ENCODE peak calls at places on chromosomes 5 and 9, in ten cellular contexts. I is transverse colon, T is GM23338, P is HCT116, A is SK-N-SH, V is breast epithelium, B is HL-60, G is stomach, Q is upper lobe of left lung, D is sigmoid colon. W is an unnamed sample.

GRCh38 chr5:25688156-25688555 is 1043.4 kb upstream of the CDH10 start:
- DNase-seq in I (no peak), T (no peak), P (no peak), A (no peak), V (no peak), B (no peak), G (no peak), Q (no peak), D (no peak), W (no peak)

GRCh38 chr5:87746891-87747366 is 334.2 kb upstream of the CCNH start:
- DNase-seq in I (no peak), T (no peak), P (peak), A (no peak), V (no peak), B (no peak), G (no peak), Q (no peak), D (no peak), W (no peak)

GRCh38 chr5:118968925-118969375 is 19.4 kb downstream of the DTWD2 start:
- DNase-seq in I (no peak), T (no peak), P (no peak), A (no peak), V (no peak), B (no peak), G (no peak), Q (no peak), D (no peak), W (no peak)

GRCh38 chr9:88801214-88801796 is 190.0 kb upstream of the S1PR3 start:
- DNase-seq in I (no peak), T (no peak), P (no peak), A (no peak), V (no peak), B (no peak), G (no peak), Q (no peak), D (no peak), W (no peak)

GRCh38 chr5:95591490-95591901 is 28.4 kb upstream of the GPR150 start:
- DNase-seq in I (no peak), T (no peak), P (peak), A (no peak), V (no peak), B (no peak), G (no peak), Q (no peak), D (no peak), W (peak)

GRCh38 chr9:89447416-89447815 is 50.5 kb downstream of the SEMA4D start:
- DNase-seq in I (no peak), T (no peak), P (no peak), A (no peak), V (no peak), B (no peak), G (no peak), Q (no peak), D (no peak), W (no peak)

GRCh38 chr5:179422213-179422839 is 77.1 kb upstream of the ADAMTS2 start:
- DNase-seq in I (no peak), T (no peak), P (no peak), A (peak), V (no peak), B (no peak), G (no peak), Q (no peak), D (peak), W (no peak)

GRCh38 chr5:139964266-139964993 is 78.7 kb downstream of the NRG2 start:
- DNase-seq in I (no peak), T (no peak), P (no peak), A (no peak), V (no peak), B (no peak), G (no peak), Q (no peak), D (no peak), W (no peak)

GRCh38 chr9:134591082-134591571 is 50.5 kb upstream of the COL5A1 start:
- DNase-seq in I (no peak), T (no peak), P (no peak), A (no peak), V (no peak), B (no peak), G (no peak), Q (no peak), D (no peak), W (no peak)

GRCh38 chr5:74231697-74232096 is 408.8 kb downstream of the ENC1 start:
- DNase-seq in I (no peak), T (no peak), P (no peak), A (no peak), V (no peak), B (no peak), G (no peak), Q (no peak), D (no peak), W (no peak)

GRCh38 chr5:88304356-88304755 is 35.7 kb upstream of the TMEM161B start:
- DNase-seq in I (no peak), T (peak), P (no peak), A (no peak), V (no peak), B (no peak), G (no peak), Q (no peak), D (no peak), W (no peak)

GRCh38 chr5:15009420-15009819 is 137.8 kb upstream of the ANKH start:
- DNase-seq in I (no peak), T (no peak), P (peak), A (peak), V (no peak), B (no peak), G (no peak), Q (no peak), D (no peak), W (peak)

GRCh38 chr5:15010936-15011335 is 139.4 kb upstream of the ANKH start:
- DNase-seq in I (no peak), T (no peak), P (no peak), A (no peak), V (no peak), B (no peak), G (no peak), Q (no peak), D (no peak), W (no peak)

GRCh38 chr5:15008911-15009310 is 137.3 kb upstream of the ANKH start:
- DNase-seq in I (no peak), T (no peak), P (no peak), A (no peak), V (no peak), B (no peak), G (no peak), Q (no peak), D (no peak), W (no peak)

GRCh38 chr5:15007549-15008142 is 136.1 kb upstream of the ANKH start:
- DNase-seq in I (no peak), T (no peak), P (no peak), A (no peak), V (no peak), B (no peak), G (no peak), Q (no peak), D (no peak), W (no peak)

GRCh38 chr5:15008476-15008875 is 136.9 kb upstream of the ANKH start:
- DNase-seq in I (peak), T (peak), P (peak), A (no peak), V (peak), B (no peak), G (peak), Q (peak), D (peak), W (peak)
- TF ChIP-seq POLR2AphosphoS5 in I (peak), T (no peak), P (peak), A (peak), V (peak), B (no peak), G (peak), Q (peak), D (peak), W (peak)

GRCh38 chr5:104456122-104456521 is 893.5 kb upstream of the NUDT12 start:
- DNase-seq in I (no peak), T (no peak), P (no peak), A (no peak), V (no peak), B (no peak), G (no peak), Q (no peak), D (no peak), W (no peak)

GRCh38 chr5:104452554-104452953 is 890.0 kb upstream of the NUDT12 start:
- DNase-seq in I (no peak), T (no peak), P (no peak), A (no peak), V (no peak), B (no peak), G (no peak), Q (no peak), D (no peak), W (no peak)
- H3K27ac ChIP-seq in I (no peak), T (peak), P (no peak), A (no peak), V (no peak), B (no peak), G (no peak), Q (no peak), D (no peak), W (no peak)

DNA sequence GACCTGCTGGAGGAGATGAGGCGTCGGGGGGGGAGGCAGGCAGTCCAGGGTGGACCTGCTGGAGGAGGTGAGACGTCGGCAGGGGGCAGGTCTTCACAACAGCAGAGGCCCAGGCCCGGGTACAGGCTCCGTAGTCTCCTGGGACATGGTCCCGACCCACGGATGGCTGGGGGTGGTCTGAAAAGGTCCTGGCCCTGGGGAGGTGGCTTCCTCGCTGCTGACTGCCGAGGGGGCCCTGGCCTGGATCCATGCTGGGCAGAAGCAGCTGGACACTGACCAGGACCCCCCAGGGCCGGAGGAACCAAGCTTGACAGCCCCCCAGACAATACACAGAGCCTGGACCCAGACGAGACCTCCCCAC is 8.5 kb downstream of the EGFL7 start:
- DNase-seq in I (no peak), T (no peak), P (no peak), A (no peak), V (no peak), B (no peak), G (no peak), Q (no peak), D (no peak), W (no peak)
- TF ChIP-seq POLR2AphosphoS5 in I (no peak), T (no peak), P (peak), A (no peak), V (no peak), B (no peak), G (no peak), Q (no peak), D (no peak), W (no peak)

GRCh38 chr9:120829650-120830049 is 13.1 kb downstream of the PSMD5 start:
- DNase-seq in I (no peak), T (no peak), P (no peak), A (no peak), V (no peak), B (no peak), G (no peak), Q (no peak), D (no peak), W (no peak)
- H3K27ac ChIP-seq in I (no peak), T (no peak), P (no peak), A (no peak), V (no peak), B (no peak), G (no peak), Q (no peak), D (no peak), W (no peak)

DNA sequence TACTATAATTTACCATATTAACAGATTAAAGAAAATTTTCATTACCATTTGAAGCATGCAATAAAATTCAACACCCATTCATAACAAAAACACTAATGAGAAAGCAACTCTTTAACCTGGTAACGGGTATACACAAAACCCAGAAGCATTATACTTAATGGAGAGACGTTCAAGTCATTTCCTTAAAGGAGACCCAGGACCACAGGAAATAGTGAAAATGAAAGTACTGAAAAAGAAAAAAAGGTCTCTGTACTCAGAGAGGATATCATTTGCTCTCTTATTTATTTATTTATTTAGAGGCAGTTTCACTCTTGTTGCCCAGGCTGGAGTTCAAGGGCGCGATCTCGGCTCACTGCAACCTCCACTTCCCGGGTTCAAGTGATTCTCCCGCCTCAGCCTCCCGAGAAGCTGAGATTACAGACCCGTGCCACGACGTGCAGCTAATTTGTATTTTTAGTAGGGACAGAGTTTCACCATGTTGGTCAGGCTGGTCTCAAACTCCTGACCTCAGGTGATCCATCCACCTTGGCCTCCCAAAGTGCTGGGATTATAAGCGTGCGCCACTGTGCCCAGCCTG is 61.6 kb downstream of the SETX start:
- DNase-seq in I (no peak), T (no peak), P (no peak), A (no peak), V (no peak), B (no peak), G (no peak), Q (no peak), D (no peak), W (no peak)
- TF ChIP-seq POLR2AphosphoS5 in I (no peak), T (no peak), P (no peak), A (no peak), V (no peak), B (no peak), G (no peak), Q (no peak), D (no peak), W (no peak)

DNA sequence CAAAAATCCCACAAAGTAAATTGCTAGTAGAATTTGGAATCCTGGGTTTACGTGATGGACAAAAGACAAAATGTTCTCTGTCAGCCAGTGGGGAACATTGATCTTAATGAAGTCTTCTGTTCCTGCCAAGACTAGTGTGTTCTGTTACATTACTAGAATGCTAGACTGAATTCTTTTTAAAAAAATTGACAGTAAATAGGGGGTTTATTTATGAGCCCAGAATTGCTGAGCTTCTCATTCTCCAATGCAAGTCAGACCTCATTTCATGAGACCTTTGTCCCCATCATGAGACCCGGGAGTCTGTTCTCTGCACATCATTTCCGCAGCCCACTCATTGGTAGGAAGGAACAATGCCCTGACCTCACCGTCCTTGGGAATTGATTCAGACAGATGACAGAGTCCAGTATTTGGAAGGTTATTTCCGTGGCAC is 173.8 kb upstream of the OTULINL start:
- DNase-seq in I (no peak), T (no peak), P (no peak), A (no peak), V (peak), B (no peak), G (no peak), Q (no peak), D (no peak), W (no peak)
- H3K27ac ChIP-seq in I (no peak), T (no peak), P (no peak), A (peak), V (peak), B (no peak), G (no peak), Q (no peak), D (peak), W (no peak)

GRCh38 chr5:41878598-41879305 is 8.5 kb upstream of the OXCT1 start:
- DNase-seq in I (no peak), T (no peak), P (no peak), A (no peak), V (no peak), B (no peak), G (no peak), Q (no peak), D (no peak), W (no peak)

GRCh38 chr5:41883940-41884339 is 13.7 kb upstream of the OXCT1 start:
- DNase-seq in I (no peak), T (no peak), P (no peak), A (no peak), V (no peak), B (no peak), G (no peak), Q (no peak), D (no peak), W (no peak)

GRCh38 chr5:41885286-41885685 is 15.1 kb upstream of the OXCT1 start:
- DNase-seq in I (no peak), T (no peak), P (no peak), A (no peak), V (no peak), B (no peak), G (no peak), Q (no peak), D (no peak), W (no peak)

GRCh38 chr5:41882765-41883164 is 12.5 kb upstream of the OXCT1 start:
- DNase-seq in I (no peak), T (no peak), P (no peak), A (no peak), V (no peak), B (no peak), G (no peak), Q (no peak), D (no peak), W (no peak)

GRCh38 chr5:41883243-41883642 is 13.0 kb upstream of the OXCT1 start:
- DNase-seq in I (no peak), T (no peak), P (no peak), A (no peak), V (no peak), B (no peak), G (no peak), Q (no peak), D (no peak), W (no peak)
- TF ChIP-seq POLR2AphosphoS5 in I (no peak), T (no peak), P (no peak), A (no peak), V (no peak), B (no peak), G (no peak), Q (no peak), D (no peak), W (no peak)

GRCh38 chr9:135840107-135840506 is 67.2 kb downstream of the CAMSAP1 start:
- DNase-seq in I (no peak), T (no peak), P (no peak), A (no peak), V (no peak), B (no peak), G (no peak), Q (no peak), D (no peak), W (no peak)
- H3K27ac ChIP-seq in I (no peak), T (no peak), P (no peak), A (no peak), V (no peak), B (no peak), G (no peak), Q (no peak), D (no peak), W (no peak)

DNA sequence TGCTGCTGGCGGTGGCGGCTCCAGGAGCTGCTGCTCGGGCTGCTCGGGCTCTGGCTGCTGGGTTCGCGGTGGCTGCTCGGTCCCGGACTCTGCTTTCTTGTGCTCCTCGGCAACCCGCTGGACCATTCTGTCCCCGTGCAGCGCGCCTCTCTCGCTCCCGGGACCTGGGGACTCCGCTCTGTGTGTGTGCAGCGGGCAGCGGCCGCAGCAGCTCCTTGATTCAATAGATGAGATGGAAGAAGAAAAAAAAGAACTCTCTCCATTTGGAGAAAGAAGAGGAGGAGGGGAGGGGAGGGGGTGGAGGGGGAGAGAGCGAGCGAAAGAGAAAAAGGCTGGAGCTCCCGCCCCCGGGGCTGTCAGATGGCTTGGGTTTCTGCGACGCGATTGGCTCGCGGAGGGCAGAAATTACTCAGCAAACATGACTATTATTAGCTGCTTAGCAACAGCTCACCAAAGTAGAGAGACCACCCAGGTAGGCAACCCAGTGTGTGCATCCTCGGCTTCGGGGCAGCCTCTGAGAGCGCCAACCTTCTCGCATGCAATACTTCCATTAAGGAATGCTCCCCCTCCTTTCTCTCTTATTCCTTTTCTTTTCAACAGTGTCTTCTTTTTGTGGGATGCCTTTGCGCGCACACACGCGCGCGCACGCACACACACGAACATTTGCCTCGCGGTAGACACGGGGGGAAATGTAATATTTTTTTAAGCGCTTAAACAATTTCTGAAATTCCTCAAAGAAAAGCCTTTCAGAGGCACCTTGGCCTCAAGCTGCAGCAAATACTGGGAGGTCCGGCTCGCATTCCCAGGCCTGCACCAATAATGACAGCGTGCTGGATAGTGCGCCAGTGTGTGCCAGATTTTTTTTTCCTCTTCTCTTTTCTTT is 7.6 kb downstream of the PTCH1 start:
- DNase-seq in I (peak), T (peak), P (peak), A (peak), V (peak), B (no peak), G (peak), Q (peak), D (peak), W (no peak)
- TF ChIP-seq POLR2AphosphoS5 in I (peak), T (peak), P (peak), A (no peak), V (peak), B (no peak), G (no peak), Q (peak), D (peak), W (no peak)

W was measured in Panc1.